ENCODE peak calls at places on chromosomes 12 and 14, in five cellular contexts. O is K562, J is A549, L is GM12878, F is SK-N-SH. R is an unnamed sample.
A peak's percentile ranks its signal among the peaks of the same experiment; 100 is the strongest.

GRCh38 chr14:59020382-59020781 is 168.1 kb upstream of the DAAM1 start:
- DNase-seq in O (no peak), J (peak; percentile 48), L (no peak), F (peak; percentile 8), R (peak; percentile 46)

GRCh38 chr12:78759387-78759786 is 105.2 kb upstream of the SYT1 start:
- DNase-seq in O (no peak), J (peak; percentile 49), L (no peak), F (no peak), R (peak; percentile 68)

GRCh38 chr12:19131020-19131431 is 1.5 kb downstream of the PLEKHA5 start:
- DNase-seq in O (peak; percentile 28), J (peak; percentile 33), L (no peak), F (peak; percentile 35), R (peak; percentile 60)

GRCh38 chr12:103431387-103431786 is 64.4 kb downstream of the C12orf42 start:
- DNase-seq in O (no peak), J (no peak), L (no peak), F (no peak), R (no peak)

GRCh38 chr12:105018761-105019160 is 32.6 kb downstream of the NOPCHAP1 start:
- DNase-seq in O (no peak), J (no peak), L (no peak), F (no peak), R (no peak)

GRCh38 chr12:10511756-10512355 is 6.2 kb downstream of the EIF2S3B start:
- DNase-seq in O (no peak), J (no peak), L (no peak), F (no peak), R (no peak)

GRCh38 chr14:69138189-69138535 is 14.8 kb downstream of the DCAF5 start:
- DNase-seq in O (no peak), J (no peak), L (no peak), F (no peak), R (peak; percentile 71)

GRCh38 chr12:105453306-105453705 is 122.8 kb downstream of the C12orf75 start:
- DNase-seq in O (no peak), J (no peak), L (no peak), F (no peak), R (no peak)

GRCh38 chr12:103994235-103994634 is 28.6 kb downstream of the TDG start:
- DNase-seq in O (no peak), J (no peak), L (no peak), F (no peak), R (no peak)

GRCh38 chr14:35338731-35339405 is 46.7 kb downstream of the PSMA6 start:
- DNase-seq in O (no peak), J (no peak), L (no peak), F (no peak), R (no peak)

DNA sequence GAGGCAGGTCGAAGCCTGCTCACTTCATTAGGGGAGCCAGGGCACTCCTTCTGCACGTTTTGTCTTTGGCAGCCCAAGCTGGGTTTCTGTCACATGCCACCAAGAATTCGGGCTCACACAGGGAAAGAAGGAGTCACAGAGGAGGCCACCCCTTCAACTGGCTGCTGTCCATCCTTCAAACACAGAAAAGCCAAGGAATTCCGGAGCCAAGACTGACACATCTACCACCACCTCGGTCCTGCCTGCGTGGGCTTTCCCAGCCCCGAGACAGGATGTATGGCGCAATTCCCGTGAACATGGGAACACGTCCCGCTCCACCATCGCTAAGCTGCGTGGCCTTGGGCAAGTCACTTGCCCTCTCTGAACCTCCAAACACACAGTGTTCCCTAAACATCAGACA is 70.4 kb downstream of the NCOR2 start:
- DNase-seq in O (no peak), J (no peak), L (no peak), F (no peak), R (peak; percentile 88)
- TF ChIP-seq RCOR1 in O (no peak), J (no peak), L (no peak), F (no peak), R (no peak)

DNA sequence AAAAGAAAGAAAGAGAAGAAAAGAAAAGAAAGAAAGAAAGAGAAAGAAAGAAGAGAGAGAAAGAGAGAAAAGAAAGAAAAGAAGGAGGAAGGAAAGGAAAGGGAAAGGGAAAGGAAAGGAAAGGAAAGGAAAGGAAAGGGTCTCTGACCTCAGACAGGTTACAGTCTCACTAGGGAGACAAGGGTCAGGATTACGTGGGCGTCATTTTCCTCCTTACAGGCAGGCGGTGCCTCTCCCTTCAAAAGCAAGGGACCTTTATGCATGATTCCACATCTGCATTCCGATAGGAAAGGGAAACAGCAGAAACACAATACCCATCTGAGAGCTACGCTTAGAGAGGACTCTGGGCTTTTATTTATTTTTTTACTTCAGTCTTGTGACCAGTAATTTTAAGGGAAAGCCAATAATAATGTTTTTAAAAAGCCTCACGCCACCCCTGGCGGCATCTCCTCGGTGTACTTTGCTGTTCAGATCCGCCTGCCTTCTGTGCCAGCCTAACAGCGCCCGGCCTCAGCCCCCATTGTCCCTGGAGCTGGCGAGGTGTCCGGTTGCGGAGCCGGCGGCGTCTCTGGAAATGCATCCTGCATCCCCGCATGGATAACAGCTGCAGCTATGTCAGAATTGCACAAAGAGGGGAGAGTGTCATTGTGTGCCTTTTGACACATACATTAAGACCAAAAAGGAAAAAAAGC is 882 bp upstream of the HIP1R start:
- DNase-seq in O (peak; percentile 46), J (peak; percentile 79), L (no peak), F (peak; percentile 83), R (peak; percentile 44)
- TF ChIP-seq USF2 in O (no peak), J (no peak), L (no peak), F (no peak), R (no peak)

GRCh38 chr12:75979181-75979580 is 52.4 kb downstream of the PHLDA1 start:
- DNase-seq in O (no peak), J (peak; percentile 64), L (no peak), F (no peak), R (peak; percentile 66)
- TF ChIP-seq RCOR1 in O (no peak), J (no peak), L (no peak), F (no peak), R (no peak)

GRCh38 chr12:21073822-21074460 is 57.1 kb upstream of the SLCO1B1 start:
- DNase-seq in O (no peak), J (peak; percentile 30), L (no peak), F (no peak), R (no peak)
- TF ChIP-seq USF2 in O (no peak), J (no peak), L (no peak), F (no peak), R (no peak)

GRCh38 chr12:48004039-48004940 is at the start of gene COL2A1:
- DNase-seq in O (no peak), J (peak; percentile 39), L (no peak), F (peak; percentile 75), R (peak; percentile 12)

GRCh38 chr12:48003226-48004038 is 844 bp downstream of the COL2A1 start:
- DNase-seq in O (no peak), J (peak; percentile 20), L (no peak), F (no peak), R (no peak)

GRCh38 chr12:48007206-48007605 is 2.9 kb upstream of the COL2A1 start:
- DNase-seq in O (no peak), J (no peak), L (no peak), F (no peak), R (no peak)

GRCh38 chr12:48005750-48006021 is 1.4 kb upstream of the COL2A1 start:
- DNase-seq in O (no peak), J (no peak), L (no peak), F (no peak), R (no peak)

DNA sequence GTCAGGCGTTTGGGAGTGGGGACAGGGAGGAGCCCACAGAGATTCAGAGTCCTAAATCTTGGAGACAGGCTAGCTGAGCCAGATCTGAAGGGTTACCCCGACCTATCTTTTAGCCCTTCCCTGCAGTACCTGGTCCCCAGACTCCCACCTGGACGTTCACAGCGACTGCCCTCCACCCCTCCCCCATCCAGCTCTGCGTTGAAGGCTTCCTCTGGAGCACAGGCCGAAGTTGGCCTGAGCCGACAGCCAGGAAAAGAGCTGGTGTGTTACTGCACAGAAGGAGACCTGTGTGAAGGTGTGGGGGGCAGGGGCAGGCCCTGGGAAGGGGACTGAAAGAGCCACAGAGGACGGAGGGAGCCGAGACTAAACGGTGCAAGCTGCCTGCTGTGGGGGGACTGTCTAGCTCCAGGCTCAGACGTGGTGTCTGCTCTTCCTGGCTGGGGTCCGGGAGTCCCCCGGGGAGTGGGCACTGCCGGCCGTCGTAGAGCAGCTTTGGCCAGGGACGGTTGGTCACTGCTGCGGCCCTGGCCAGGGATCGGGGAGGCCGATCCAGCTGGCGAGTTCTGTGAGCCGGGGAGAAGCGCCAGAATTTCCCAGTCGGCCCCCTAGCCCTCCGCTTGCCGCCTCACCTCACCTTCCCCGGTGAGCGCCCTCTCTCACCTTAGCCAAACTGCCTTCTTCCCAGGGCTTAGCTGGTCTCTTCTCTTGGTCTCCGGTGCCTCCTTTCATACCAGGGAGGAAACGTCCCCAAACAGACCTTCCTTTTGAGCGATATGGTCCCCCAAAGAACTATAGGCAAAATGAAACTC is 869 bp upstream of the COL2A1 start:
- DNase-seq in O (no peak), J (no peak), L (no peak), F (no peak), R (no peak)
- TF ChIP-seq RCOR1 in O (no peak), J (no peak), L (no peak), F (no peak), R (no peak)

GRCh38 chr14:31291210-31291609 is 83.6 kb upstream of the HECTD1 start:
- DNase-seq in O (no peak), J (no peak), L (no peak), F (no peak), R (no peak)
- TF ChIP-seq USF2 in O (no peak), J (no peak), L (no peak), F (no peak), R (no peak)

GRCh38 chr12:130439250-130439649 is 101.6 kb downstream of the PIWIL1 start:
- DNase-seq in O (no peak), J (no peak), L (no peak), F (no peak), R (no peak)

GRCh38 chr12:130436741-130437501 is 99.2 kb downstream of the PIWIL1 start:
- DNase-seq in O (no peak), J (no peak), L (no peak), F (no peak), R (no peak)

GRCh38 chr12:130438243-130438620 is 100.5 kb downstream of the PIWIL1 start:
- DNase-seq in O (no peak), J (no peak), L (no peak), F (no peak), R (no peak)

GRCh38 chr12:130438711-130439110 is 101.0 kb downstream of the PIWIL1 start:
- DNase-seq in O (no peak), J (no peak), L (no peak), F (no peak), R (no peak)

DNA sequence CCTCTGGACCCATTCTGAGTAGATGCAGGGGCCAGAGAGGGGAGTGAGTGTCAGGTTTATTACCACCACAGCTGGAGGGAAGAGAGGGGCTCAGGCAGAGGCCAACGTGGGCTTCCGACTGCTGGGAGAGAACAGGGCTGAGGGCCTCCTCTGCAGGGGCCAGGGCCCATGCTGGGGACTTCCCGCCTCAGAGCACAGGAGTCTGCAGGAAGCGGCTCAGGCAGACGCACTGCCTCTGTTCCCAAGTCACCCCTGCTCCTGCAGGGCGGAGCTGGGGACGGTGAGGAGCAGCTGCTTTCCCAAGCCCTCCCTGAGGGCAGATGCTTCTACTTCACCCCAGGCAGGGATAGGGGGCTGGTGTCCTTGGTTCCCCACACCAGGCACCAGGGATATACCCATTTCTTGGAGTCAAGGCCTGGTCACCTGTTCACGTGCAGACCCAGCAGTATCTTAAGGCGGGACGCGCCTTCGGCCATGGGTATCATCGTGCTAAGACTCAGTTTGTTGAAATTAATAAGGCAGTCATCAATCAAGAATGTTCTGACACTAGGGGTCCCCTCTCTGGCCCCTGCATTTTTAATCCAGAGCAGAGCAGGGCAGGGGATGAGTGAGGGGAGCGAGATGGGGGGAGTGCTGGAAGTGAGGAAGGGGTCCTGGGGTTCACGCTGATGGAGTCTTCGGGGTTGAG is 100.0 kb downstream of the PIWIL1 start:
- DNase-seq in O (no peak), J (no peak), L (no peak), F (no peak), R (no peak)
- TF ChIP-seq RCOR1 in O (no peak), J (no peak), L (no peak), F (no peak), R (no peak)

GRCh38 chr12:131115766-131116165 is 162.1 kb downstream of the ADGRD1 start:
- DNase-seq in O (no peak), J (no peak), L (no peak), F (no peak), R (no peak)
- TF ChIP-seq USF2 in O (no peak), J (no peak), L (no peak), F (no peak), R (no peak)